ENCODE peak calls at places on chromosomes 11 and 22, in eight cellular contexts. P is SK-N-SH; B is spleen; C is cardiac muscle cell; G is adipocyte; Q is A549; V is naive thymus-derived CD4-positive, alpha-beta T cell; N is colonic mucosa. R is an unnamed sample. For H3K4me1, the result is how much of the 10 kb centered on the place peaks cover.

GRCh38 chr11:127649958-127650357 is 649.4 kb upstream of the KIRREL3 start:
- DNase-seq in P (no peak), B (no peak), C (no peak), G (no peak), Q (no peak), V (no peak), N (no peak), R (no peak)

GRCh38 chr22:36332623-36333331 is 55.0 kb downstream of the MYH9 start:
- DNase-seq in P (no peak), B (peak), C (peak), G (no peak), Q (peak), V (peak), N (peak), R (no peak)

GRCh38 chr11:69401715-69402114 is 79.7 kb upstream of the LINC01488 start:
- DNase-seq in P (no peak), B (no peak), C (no peak), G (no peak), Q (no peak), V (no peak), N (no peak), R (no peak)

GRCh38 chr11:6022954-6023353 is 7.6 kb downstream of the OR56A1 start:
- DNase-seq in P (no peak), B (no peak), C (peak), G (peak), Q (peak), V (peak), N (no peak), R (peak)

GRCh38 chr11:64357904-64358535 is 942 bp upstream of the RPS6KA4 start:
- DNase-seq in P (peak), B (no peak), C (no peak), G (peak), Q (peak), V (no peak), N (peak), R (no peak)

GRCh38 chr11:61803889-61804647 is 11.4 kb downstream of the FEN1 start:
- DNase-seq in P (no peak), B (peak), C (no peak), G (no peak), Q (no peak), V (no peak), N (no peak), R (peak)

GRCh38 chr22:19064354-19065054 is 57.7 kb downstream of the DGCR2 start:
- DNase-seq in P (no peak), B (peak), C (no peak), G (no peak), Q (no peak), V (no peak), N (no peak), R (no peak)

GRCh38 chr11:126226334-126227084 is 14.9 kb downstream of the FAM118B start:
- DNase-seq in P (no peak), B (no peak), C (no peak), G (no peak), Q (no peak), V (no peak), N (no peak), R (no peak)

GRCh38 chr11:14971865-14972580 is at the start of gene CALCA:
- DNase-seq in P (peak), B (no peak), C (peak), G (no peak), Q (no peak), V (no peak), N (no peak), R (peak)

GRCh38 chr22:50220603-50221409 is 20.0 kb downstream of the SELENOO start:
- DNase-seq in P (no peak), B (no peak), C (no peak), G (no peak), Q (no peak), V (no peak), N (no peak), R (no peak)

GRCh38 chr22:36405221-36405631 is 17.5 kb upstream of the MYH9 start:
- DNase-seq in P (no peak), B (no peak), C (no peak), G (no peak), Q (no peak), V (peak), N (no peak), R (no peak)

GRCh38 chr11:287821-288327 is 1.1 kb upstream of the PGGHG start:
- DNase-seq in P (peak), B (peak), C (no peak), G (no peak), Q (no peak), V (peak), N (no peak), R (no peak)

GRCh38 chr11:16891964-16892363 is 122.2 kb downstream of the PLEKHA7 start:
- DNase-seq in P (no peak), B (no peak), C (no peak), G (no peak), Q (no peak), V (no peak), N (no peak), R (peak)

GRCh38 chr11:21260101-21260500 is 590.7 kb downstream of the NELL1 start:
- DNase-seq in P (no peak), B (no peak), C (no peak), G (no peak), Q (no peak), V (no peak), N (no peak), R (no peak)

GRCh38 chr22:19965771-19966709 is 24.4 kb upstream of the TXNRD2 start:
- DNase-seq in P (peak), B (no peak), C (no peak), G (peak), Q (no peak), V (no peak), N (no peak), R (no peak)

GRCh38 chr11:59182457-59183151 is 10.7 kb downstream of the DTX4 start:
- DNase-seq in P (no peak), B (no peak), C (no peak), G (no peak), Q (peak), V (peak), N (peak), R (no peak)

GRCh38 chr11:5658318-5658717 is 26.6 kb downstream of the TRIM5 start:
- DNase-seq in P (no peak), B (no peak), C (no peak), G (no peak), Q (peak), V (no peak), N (no peak), R (no peak)

GRCh38 chr11:37786214-37786755 is 1188.2 kb upstream of the RAG2 start:
- DNase-seq in P (no peak), B (no peak), C (no peak), G (peak), Q (no peak), V (no peak), N (no peak), R (peak)

GRCh38 chr11:88420165-88420781 is 82.7 kb upstream of the CTSC start:
- DNase-seq in P (no peak), B (no peak), C (no peak), G (no peak), Q (no peak), V (no peak), N (no peak), R (peak)

GRCh38 chr11:45024846-45025623 is 74.4 kb upstream of the TP53I11 start:
- DNase-seq in P (no peak), B (no peak), C (no peak), G (no peak), Q (no peak), V (no peak), N (no peak), R (no peak)

GRCh38 chr11:73323464-73323863 is 15.4 kb downstream of the ARHGEF17 start:
- DNase-seq in P (peak), B (peak), C (peak), G (peak), Q (no peak), V (no peak), N (peak), R (peak)

GRCh38 chr11:369336-370018 is at the start of gene B4GALNT4:
- DNase-seq in P (peak), B (no peak), C (peak), G (peak), Q (no peak), V (peak), N (no peak), R (peak)

GRCh38 chr22:50739279-50739691 is 1.3 kb downstream of the ACR start:
- DNase-seq in P (no peak), B (peak), C (no peak), G (no peak), Q (no peak), V (no peak), N (no peak), R (no peak)

GRCh38 chr22:40178417-40179409 is 988 bp downstream of the TNRC6B start:
- DNase-seq in P (peak), B (peak), C (peak), G (peak), Q (no peak), V (peak), N (peak), R (peak)

GRCh38 chr11:61851128-61851899 is 23.2 kb downstream of the FADS2 start:
- DNase-seq in P (no peak), B (peak), C (no peak), G (no peak), Q (no peak), V (no peak), N (no peak), R (no peak)

GRCh38 chr11:83881428-83881827 is 595.3 kb upstream of the CCDC90B start:
- DNase-seq in P (peak), B (no peak), C (no peak), G (no peak), Q (peak), V (no peak), N (no peak), R (no peak)

GRCh38 chr11:73288873-73289707 is 17.0 kb downstream of the P2RY6 start:
- DNase-seq in P (peak), B (peak), C (peak), G (peak), Q (peak), V (peak), N (peak), R (peak)

GRCh38 chr11:20518323-20518834 is 81.0 kb upstream of the SLC6A5 start:
- DNase-seq in P (no peak), B (no peak), C (no peak), G (no peak), Q (no peak), V (no peak), N (no peak), R (no peak)

GRCh38 chr11:75656044-75656726 is 12.7 kb downstream of the MAP6 start:
- DNase-seq in P (no peak), B (no peak), C (no peak), G (no peak), Q (no peak), V (no peak), N (no peak), R (no peak)

GRCh38 chr11:101458161-101458560 is 125.6 kb downstream of the TRPC6 start:
- DNase-seq in P (no peak), B (no peak), C (no peak), G (no peak), Q (no peak), V (no peak), N (no peak), R (no peak)

GRCh38 chr11:69905202-69905535 is 86.0 kb upstream of the FGF3 start:
- DNase-seq in P (peak), B (no peak), C (no peak), G (no peak), Q (no peak), V (no peak), N (no peak), R (no peak)

GRCh38 chr11:72860592-72860991 is 46.4 kb downstream of the ATG16L2 start:
- DNase-seq in P (no peak), B (no peak), C (no peak), G (peak), Q (no peak), V (no peak), N (no peak), R (no peak)

GRCh38 chr11:79393362-79394043 is 47.3 kb downstream of the TENM4 start:
- DNase-seq in P (peak), B (no peak), C (no peak), G (peak), Q (peak), V (no peak), N (no peak), R (no peak)

GRCh38 chr11:115092516-115092915 is 411.7 kb downstream of the CADM1 start:
- DNase-seq in P (no peak), B (no peak), C (no peak), G (no peak), Q (no peak), V (no peak), N (no peak), R (no peak)

GRCh38 chr11:96465537-96465936 is 75.7 kb downstream of the JRKL start:
- DNase-seq in P (no peak), B (no peak), C (peak), G (no peak), Q (no peak), V (no peak), N (no peak), R (no peak)

GRCh38 chr11:61529537-61530225 is 21.1 kb downstream of the LRRC10B start:
- DNase-seq in P (no peak), B (no peak), C (no peak), G (no peak), Q (no peak), V (no peak), N (no peak), R (peak)

GRCh38 chr11:2534957-2535672 is 90.3 kb downstream of the KCNQ1 start:
- DNase-seq in P (no peak), B (peak), C (no peak), G (no peak), Q (no peak), V (no peak), N (no peak), R (no peak)

GRCh38 chr11:30852091-30852490 is 265.9 kb upstream of the MPPED2 start:
- DNase-seq in P (no peak), B (no peak), C (no peak), G (no peak), Q (no peak), V (no peak), N (no peak), R (no peak)

GRCh38 chr11:23399995-23400394 is 539.7 kb upstream of the CCDC179 start:
- DNase-seq in P (no peak), B (peak), C (no peak), G (no peak), Q (no peak), V (no peak), N (no peak), R (no peak)

GRCh38 chr11:6468712-6469495 is 4.8 kb downstream of the TRIM3 start:
- DNase-seq in P (peak), B (peak), C (peak), G (peak), Q (peak), V (no peak), N (peak), R (peak)

GRCh38 chr11:63273685-63274084 is 30.3 kb upstream of the SLC22A25 start:
- DNase-seq in P (no peak), B (no peak), C (no peak), G (no peak), Q (no peak), V (no peak), N (no peak), R (no peak)
- H3K4me1 ChIP-seq in P (under half), B (under half), C (under half), G (under half), Q (under half), V (under half), N (under half), R (under half)

DNA sequence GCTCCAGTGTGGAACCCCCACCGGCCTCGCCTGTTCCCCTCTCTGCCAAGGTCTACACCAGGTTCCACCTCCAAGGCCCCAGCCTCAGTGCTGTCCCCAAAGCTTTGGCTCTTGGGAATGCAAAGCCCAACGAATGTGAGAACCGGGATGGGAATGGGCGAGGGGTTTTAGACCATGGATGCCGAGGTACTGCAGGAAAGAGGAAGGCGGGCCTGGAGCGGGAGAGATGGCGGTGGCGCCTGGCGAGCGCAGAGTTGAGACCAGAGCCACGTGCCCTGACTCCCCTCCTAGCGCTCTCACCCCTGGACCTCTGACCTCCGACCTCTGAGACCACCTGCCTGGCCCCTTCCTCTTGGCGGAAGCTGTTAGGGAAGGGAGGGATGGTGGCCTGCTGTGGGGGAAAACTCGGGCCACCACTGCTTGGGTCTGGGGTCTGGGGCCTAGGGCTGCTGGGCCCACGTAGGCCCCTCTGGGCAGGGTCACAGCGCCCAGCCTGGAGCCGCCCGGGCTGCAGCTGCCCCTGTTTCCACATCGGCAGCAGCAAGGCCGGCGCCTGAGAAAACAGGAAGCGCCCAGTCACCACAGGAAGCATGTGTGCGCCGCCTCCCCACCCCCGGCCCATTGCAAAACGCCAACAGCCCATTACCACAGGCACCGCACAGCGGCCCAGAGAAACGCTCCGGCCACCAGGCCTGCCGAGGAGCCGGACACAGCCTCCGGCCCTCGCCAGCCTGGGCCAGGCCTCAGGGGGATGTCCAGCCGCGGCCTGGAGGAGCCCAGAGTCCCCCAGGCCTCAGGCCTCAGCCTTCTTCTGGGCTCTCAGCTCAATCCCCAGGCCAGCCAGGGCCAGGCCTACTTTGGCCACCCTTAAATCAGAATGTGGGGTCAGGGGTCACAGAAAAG is 13.8 kb upstream of the SLC39A13 start:
- DNase-seq in P (no peak), B (peak), C (no peak), G (no peak), Q (no peak), V (peak), N (no peak), R (no peak)
- H3K4me3 ChIP-seq in P (no peak), B (peak), C (no peak), G (no peak), Q (no peak), V (peak), N (peak), R (no peak)

GRCh38 chr11:65444314-65445051 is 21.9 kb downstream of the NEAT1 start:
- DNase-seq in P (no peak), B (no peak), C (no peak), G (no peak), Q (no peak), V (no peak), N (no peak), R (no peak)

GRCh38 chr11:65446446-65447277 is 24.1 kb downstream of the NEAT1 start:
- DNase-seq in P (no peak), B (no peak), C (no peak), G (peak), Q (no peak), V (no peak), N (no peak), R (peak)

GRCh38 chr11:65445101-65445603 is 22.6 kb downstream of the NEAT1 start:
- DNase-seq in P (no peak), B (no peak), C (no peak), G (peak), Q (no peak), V (no peak), N (no peak), R (peak)

GRCh38 chr11:65448074-65448417 is 25.4 kb downstream of the NEAT1 start:
- DNase-seq in P (no peak), B (no peak), C (no peak), G (peak), Q (no peak), V (no peak), N (no peak), R (no peak)

DNA sequence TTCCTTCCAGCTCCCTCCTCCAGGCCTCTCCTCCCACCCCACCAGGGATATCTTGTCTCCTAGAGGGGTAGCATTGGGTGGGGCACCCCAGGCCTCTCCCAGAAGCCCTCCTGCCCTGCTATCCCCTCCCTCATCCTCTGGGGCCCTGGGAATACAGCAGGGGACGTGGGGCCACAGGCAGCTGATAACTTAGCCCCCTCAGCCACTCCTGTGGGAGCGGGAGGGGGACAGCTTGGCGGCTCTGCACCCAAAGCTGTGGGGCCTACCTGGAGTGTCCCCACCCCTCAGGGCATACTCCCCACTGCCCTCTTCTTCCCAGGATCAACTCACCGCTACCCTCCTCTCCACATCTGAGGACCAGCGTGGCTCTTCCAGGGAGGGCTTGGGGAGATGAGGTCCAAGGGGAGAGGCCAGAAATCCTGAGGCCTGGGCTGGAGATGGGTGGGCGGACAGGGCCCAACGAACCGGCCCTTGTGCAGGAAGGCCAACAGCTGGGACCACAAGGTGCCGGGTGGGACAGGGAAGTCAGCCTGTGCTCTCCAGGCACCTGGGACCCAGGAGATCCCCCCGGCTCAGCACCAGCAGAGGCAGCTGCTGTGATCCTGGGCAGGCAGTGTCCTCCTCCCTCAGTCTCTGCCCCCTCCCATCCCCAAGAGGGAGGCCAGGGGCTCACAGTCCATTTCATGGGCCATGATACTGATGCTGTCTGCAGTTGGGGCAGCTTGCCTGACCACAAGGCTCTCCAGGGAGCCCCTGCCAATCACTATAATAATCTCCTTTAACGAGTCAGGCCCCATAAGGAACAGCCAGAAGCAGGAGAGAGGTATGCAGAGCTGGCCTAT is 23.2 kb downstream of the NEAT1 start:
- DNase-seq in P (no peak), B (peak), C (no peak), G (peak), Q (no peak), V (no peak), N (no peak), R (peak)
- H3K4me1 ChIP-seq in P (under half), B (half or more), C (under half), G (half or more), Q (half or more), V (under half), N (under half), R (under half)

GRCh38 chr11:128929468-128929867 is 13.2 kb downstream of the TP53AIP1 start:
- DNase-seq in P (no peak), B (peak), C (no peak), G (no peak), Q (no peak), V (no peak), N (no peak), R (no peak)

GRCh38 chr11:128931661-128932060 is 11.0 kb downstream of the TP53AIP1 start:
- DNase-seq in P (no peak), B (no peak), C (peak), G (no peak), Q (no peak), V (no peak), N (no peak), R (no peak)

GRCh38 chr11:128931066-128931465 is 11.6 kb downstream of the TP53AIP1 start:
- DNase-seq in P (no peak), B (no peak), C (no peak), G (no peak), Q (no peak), V (no peak), N (no peak), R (no peak)

GRCh38 chr11:128928400-128928799 is 14.3 kb downstream of the TP53AIP1 start:
- DNase-seq in P (no peak), B (peak), C (no peak), G (no peak), Q (no peak), V (no peak), N (no peak), R (no peak)

DNA sequence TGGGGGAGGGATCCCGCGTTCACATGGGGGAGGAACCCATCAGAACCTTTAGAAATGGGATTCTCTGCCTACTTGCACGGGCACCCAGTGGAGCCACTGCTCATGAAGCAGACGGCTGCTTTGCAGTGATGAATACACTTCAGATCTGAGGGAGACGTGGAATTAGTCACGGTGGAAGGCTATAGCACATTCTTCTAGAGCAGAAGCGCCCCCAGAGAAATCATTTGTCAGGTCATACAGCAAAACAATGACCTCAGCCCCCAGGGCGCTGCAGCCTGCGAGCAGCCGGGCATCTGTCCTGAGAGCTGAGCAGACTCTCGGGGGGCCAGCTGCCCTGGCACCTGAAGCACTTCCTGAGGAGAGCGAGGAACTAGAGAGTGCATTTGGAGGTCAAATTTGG is 12.7 kb downstream of the TP53AIP1 start:
- DNase-seq in P (no peak), B (peak), C (peak), G (peak), Q (no peak), V (no peak), N (no peak), R (peak)
- H3K4me3 ChIP-seq in P (no peak), B (no peak), C (no peak), G (no peak), Q (no peak), V (no peak), N (no peak), R (no peak)

GRCh38 chr22:45689195-45689594 is 17.6 kb downstream of the ATXN10 start:
- DNase-seq in P (no peak), B (no peak), C (no peak), G (no peak), Q (no peak), V (no peak), N (no peak), R (no peak)
- H3K4me1 ChIP-seq in P (under half), B (under half), C (under half), G (half or more), Q (half or more), V (under half), N (under half), R (under half)